ENCODE peak calls at places on chromosomes 3 and 15, in five cellular contexts. One of them, this sample, is unnamed.

GRCh38 chr15:52217186-52217585 is 26.0 kb upstream of the GNB5 start:
- DNase-seq in IMR-90: no peak
- DNase-seq in tibial artery: no peak
- DNase-seq in esophagus squamous epithelium: no peak
- DNase-seq in transverse colon: peak; percentile 19
- DNase-seq in this sample: no peak

GRCh38 chr15:41647269-41647668 is 12.9 kb upstream of the MGA start:
- DNase-seq in IMR-90: no peak
- DNase-seq in tibial artery: no peak
- DNase-seq in esophagus squamous epithelium: no peak
- DNase-seq in transverse colon: no peak
- DNase-seq in this sample: no peak

GRCh38 chr3:38038447-38038911 is 529 bp upstream of the DLEC1 start:
- DNase-seq in IMR-90: no peak
- DNase-seq in tibial artery: no peak
- DNase-seq in esophagus squamous epithelium: no peak
- DNase-seq in transverse colon: no peak
- DNase-seq in this sample: no peak

GRCh38 chr3:132629928-132630327 is 29.7 kb downstream of the ACAD11 start:
- DNase-seq in IMR-90: peak; percentile 82
- DNase-seq in tibial artery: no peak
- DNase-seq in esophagus squamous epithelium: no peak
- DNase-seq in transverse colon: no peak
- DNase-seq in this sample: no peak

GRCh38 chr3:172536993-172537419 is 13.8 kb upstream of the TNFSF10 start:
- DNase-seq in IMR-90: no peak
- DNase-seq in tibial artery: no peak
- DNase-seq in esophagus squamous epithelium: no peak
- DNase-seq in transverse colon: no peak
- DNase-seq in this sample: no peak

GRCh38 chr3:134651347-134652041 is 672 bp upstream of the KY start:
- DNase-seq in IMR-90: peak; percentile 26
- DNase-seq in tibial artery: no peak
- DNase-seq in esophagus squamous epithelium: no peak
- DNase-seq in transverse colon: peak; percentile 13
- DNase-seq in this sample: no peak

GRCh38 chr15:66735909-66736305 is 33.9 kb downstream of the SMAD6 start:
- DNase-seq in IMR-90: no peak
- DNase-seq in tibial artery: no peak
- DNase-seq in esophagus squamous epithelium: no peak
- DNase-seq in transverse colon: no peak
- DNase-seq in this sample: no peak

GRCh38 chr3:71721721-71722157 is 3.5 kb downstream of the EIF4E3 start:
- DNase-seq in IMR-90: no peak
- DNase-seq in tibial artery: no peak
- DNase-seq in esophagus squamous epithelium: no peak
- DNase-seq in transverse colon: no peak
- DNase-seq in this sample: no peak

GRCh38 chr3:95350066-95350465 is 1287.2 kb downstream of the NSUN3 start:
- DNase-seq in IMR-90: no peak
- DNase-seq in tibial artery: no peak
- DNase-seq in esophagus squamous epithelium: no peak
- DNase-seq in transverse colon: no peak
- DNase-seq in this sample: no peak

GRCh38 chr3:141865101-141865500 is 11.3 kb upstream of the ATP1B3 start:
- DNase-seq in IMR-90: no peak
- DNase-seq in tibial artery: no peak
- DNase-seq in esophagus squamous epithelium: no peak
- DNase-seq in transverse colon: no peak
- DNase-seq in this sample: no peak

GRCh38 chr3:8386221-8386620 is 115.4 kb upstream of the LMCD1 start:
- DNase-seq in IMR-90: peak; percentile 19
- DNase-seq in tibial artery: no peak
- DNase-seq in esophagus squamous epithelium: no peak
- DNase-seq in transverse colon: no peak
- DNase-seq in this sample: no peak

GRCh38 chr15:91100561-91101355 is 701 bp downstream of the SV2B start:
- DNase-seq in IMR-90: peak; percentile 7
- DNase-seq in tibial artery: no peak
- DNase-seq in esophagus squamous epithelium: no peak
- DNase-seq in transverse colon: no peak
- DNase-seq in this sample: no peak

GRCh38 chr3:37526511-37526910 is 335.2 kb upstream of the CTDSPL start:
- DNase-seq in IMR-90: peak; percentile 66
- DNase-seq in tibial artery: peak; percentile 76
- DNase-seq in esophagus squamous epithelium: no peak
- DNase-seq in transverse colon: peak; percentile 14
- DNase-seq in this sample: peak; percentile 75

GRCh38 chr15:31298707-31299172 is 27.9 kb upstream of the KLF13 start:
- DNase-seq in IMR-90: no peak
- DNase-seq in tibial artery: no peak
- DNase-seq in esophagus squamous epithelium: no peak
- DNase-seq in transverse colon: no peak
- DNase-seq in this sample: peak; percentile 62

GRCh38 chr3:127041264-127041820 is 58.4 kb downstream of the PLXNA1 start:
- DNase-seq in IMR-90: no peak
- DNase-seq in tibial artery: no peak
- DNase-seq in esophagus squamous epithelium: no peak
- DNase-seq in transverse colon: no peak
- DNase-seq in this sample: no peak

GRCh38 chr15:85000189-85000864 is 18.7 kb downstream of the PDE8A start:
- DNase-seq in IMR-90: peak; percentile 74
- DNase-seq in tibial artery: no peak
- DNase-seq in esophagus squamous epithelium: no peak
- DNase-seq in transverse colon: no peak
- DNase-seq in this sample: no peak

GRCh38 chr15:83843511-83843910 is 189.6 kb downstream of the ADAMTSL3 start:
- DNase-seq in IMR-90: peak; percentile 81
- DNase-seq in tibial artery: no peak
- DNase-seq in esophagus squamous epithelium: no peak
- DNase-seq in transverse colon: no peak
- DNase-seq in this sample: peak; percentile 73

GRCh38 chr15:95699578-95699977 is 630.9 kb upstream of the NR2F2 start:
- DNase-seq in IMR-90: no peak
- DNase-seq in tibial artery: no peak
- DNase-seq in esophagus squamous epithelium: no peak
- DNase-seq in transverse colon: no peak
- DNase-seq in this sample: no peak

GRCh38 chr3:69422751-69423150 is 36.9 kb upstream of the FRMD4B start:
- DNase-seq in IMR-90: peak; percentile 31
- DNase-seq in tibial artery: no peak
- DNase-seq in esophagus squamous epithelium: no peak
- DNase-seq in transverse colon: no peak
- DNase-seq in this sample: no peak

GRCh38 chr3:30347679-30348216 is 258.7 kb upstream of the TGFBR2 start:
- DNase-seq in IMR-90: peak; percentile 92
- DNase-seq in tibial artery: no peak
- DNase-seq in esophagus squamous epithelium: no peak
- DNase-seq in transverse colon: no peak
- DNase-seq in this sample: no peak

GRCh38 chr15:74240002-74240568 is 4.0 kb downstream of the CCDC33 start:
- DNase-seq in IMR-90: peak; percentile 35
- DNase-seq in tibial artery: peak; percentile 73
- DNase-seq in esophagus squamous epithelium: no peak
- DNase-seq in transverse colon: peak; percentile 88
- DNase-seq in this sample: peak; percentile 91

GRCh38 chr15:96066852-96067490 is 263.5 kb upstream of the NR2F2 start:
- DNase-seq in IMR-90: no peak
- DNase-seq in tibial artery: no peak
- DNase-seq in esophagus squamous epithelium: no peak
- DNase-seq in transverse colon: no peak
- DNase-seq in this sample: no peak

GRCh38 chr3:13654330-13655073 is 105.6 kb downstream of the FBLN2 start:
- DNase-seq in IMR-90: no peak
- DNase-seq in tibial artery: no peak
- DNase-seq in esophagus squamous epithelium: no peak
- DNase-seq in transverse colon: no peak
- DNase-seq in this sample: no peak

GRCh38 chr3:154602241-154602640 is 172.3 kb upstream of the GPR149 start:
- DNase-seq in IMR-90: no peak
- DNase-seq in tibial artery: no peak
- DNase-seq in esophagus squamous epithelium: no peak
- DNase-seq in transverse colon: no peak
- DNase-seq in this sample: no peak

GRCh38 chr3:54065140-54065539 is 57.2 kb upstream of the CACNA2D3 start:
- DNase-seq in IMR-90: no peak
- DNase-seq in tibial artery: no peak
- DNase-seq in esophagus squamous epithelium: no peak
- DNase-seq in transverse colon: no peak
- DNase-seq in this sample: no peak

GRCh38 chr3:76638006-76638405 is 401.9 kb upstream of the ROBO2 start:
- DNase-seq in IMR-90: peak; percentile 50
- DNase-seq in tibial artery: no peak
- DNase-seq in esophagus squamous epithelium: no peak
- DNase-seq in transverse colon: no peak
- DNase-seq in this sample: no peak

GRCh38 chr3:184236033-184236410 is 6.6 kb downstream of the VWA5B2 start:
- DNase-seq in IMR-90: no peak
- DNase-seq in tibial artery: no peak
- DNase-seq in esophagus squamous epithelium: no peak
- DNase-seq in transverse colon: no peak
- DNase-seq in this sample: no peak

GRCh38 chr3:52529376-52530333 is 4.0 kb downstream of the NT5DC2 start:
- DNase-seq in IMR-90: peak; percentile 46
- DNase-seq in tibial artery: peak; percentile 60
- DNase-seq in esophagus squamous epithelium: no peak
- DNase-seq in transverse colon: peak; percentile 7
- DNase-seq in this sample: peak; percentile 80

GRCh38 chr3:107432013-107432515 is 54.8 kb downstream of the CCDC54 start:
- DNase-seq in IMR-90: peak; percentile 10
- DNase-seq in tibial artery: no peak
- DNase-seq in esophagus squamous epithelium: no peak
- DNase-seq in transverse colon: peak; percentile 13
- DNase-seq in this sample: no peak

DNA sequence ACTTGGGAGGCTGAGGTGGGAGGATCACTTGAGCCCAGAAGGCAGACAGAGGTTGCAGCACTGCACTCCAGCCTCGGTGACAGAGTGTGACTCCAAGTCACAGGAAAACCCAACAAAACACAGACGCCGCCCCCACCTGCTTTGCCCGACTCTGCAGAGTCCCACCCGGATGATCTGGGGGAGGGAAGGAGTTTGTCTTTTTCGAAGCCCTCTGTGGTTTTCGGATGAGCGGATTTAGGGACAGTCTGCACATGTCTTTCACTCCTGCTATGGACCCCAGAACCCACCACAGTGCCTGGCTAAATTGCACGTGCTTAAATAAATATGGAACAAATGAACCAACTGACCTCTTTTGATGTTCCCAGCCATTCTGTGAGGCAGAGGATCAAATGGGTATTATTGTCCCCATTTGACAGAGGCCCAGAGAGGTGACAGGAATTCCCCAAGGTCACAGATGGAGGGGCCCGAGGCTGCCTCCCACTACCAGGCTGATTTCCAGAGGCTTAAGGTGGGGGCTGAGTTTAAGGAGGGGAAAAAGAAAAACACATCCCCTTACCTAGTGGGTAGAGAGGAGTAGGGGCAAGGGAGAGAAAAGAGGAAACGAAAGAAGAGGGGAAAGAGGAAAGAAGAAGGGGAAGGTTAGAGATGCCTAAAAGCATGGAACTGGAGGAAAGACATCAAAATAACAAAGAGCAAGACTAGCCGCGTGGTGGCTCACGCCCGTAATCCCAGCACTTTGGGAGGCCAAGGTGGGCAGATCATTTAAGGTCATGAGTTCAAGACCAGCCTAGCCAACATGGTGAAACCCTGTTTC is 59.4 kb upstream of the TFRC start:
- DNase-seq in IMR-90: no peak
- DNase-seq in tibial artery: no peak
- DNase-seq in esophagus squamous epithelium: no peak
- DNase-seq in transverse colon: no peak
- DNase-seq in this sample: no peak
- H3K4me1 ChIP-seq in IMR-90: peaks cover 12% of the 10 kb centered on the region
- H3K4me1 ChIP-seq in tibial artery: no peaks in the 10 kb centered on the region
- H3K4me1 ChIP-seq in esophagus squamous epithelium: peaks cover 8% of the 10 kb centered on the region
- H3K4me1 ChIP-seq in transverse colon: no peaks in the 10 kb centered on the region
- H3K4me1 ChIP-seq in this sample: no peaks in the 10 kb centered on the region

GRCh38 chr3:64185436-64185835 is 39.8 kb downstream of the PRICKLE2 start:
- DNase-seq in IMR-90: no peak
- DNase-seq in tibial artery: no peak
- DNase-seq in esophagus squamous epithelium: no peak
- DNase-seq in transverse colon: no peak
- DNase-seq in this sample: no peak
- H3K4me1 ChIP-seq in IMR-90: peaks cover 26% of the 10 kb centered on the region
- H3K4me1 ChIP-seq in tibial artery: peaks cover 64% of the 10 kb centered on the region
- H3K4me1 ChIP-seq in esophagus squamous epithelium: peaks cover 24% of the 10 kb centered on the region
- H3K4me1 ChIP-seq in transverse colon: peaks cover 36% of the 10 kb centered on the region
- H3K4me1 ChIP-seq in this sample: peaks cover 10% of the 10 kb centered on the region

DNA sequence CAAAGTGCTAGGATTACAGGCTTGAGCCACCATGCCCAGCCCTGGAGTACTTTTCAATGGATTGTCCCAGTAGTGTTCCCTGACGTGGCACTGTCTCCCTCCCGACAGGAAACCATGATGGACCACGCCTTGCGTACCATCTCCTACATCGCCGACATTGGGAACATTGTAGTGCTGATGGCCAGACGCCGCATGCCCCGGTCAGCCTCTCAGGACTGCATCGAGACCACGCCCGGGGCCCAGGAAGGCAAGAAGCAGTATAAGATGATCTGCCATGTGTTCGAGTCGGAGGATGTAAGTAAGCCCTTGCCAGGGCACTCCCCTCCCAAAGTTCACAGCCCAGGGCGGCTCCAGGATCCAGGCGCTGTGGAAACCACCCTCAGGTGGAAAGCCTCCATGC is 168.1 kb downstream of the NSMCE3 start:
- DNase-seq in IMR-90: no peak
- DNase-seq in tibial artery: no peak
- DNase-seq in esophagus squamous epithelium: no peak
- DNase-seq in transverse colon: no peak
- DNase-seq in this sample: no peak
- H3K4me1 ChIP-seq in IMR-90: no peaks in the 10 kb centered on the region
- H3K4me1 ChIP-seq in tibial artery: peaks cover 7% of the 10 kb centered on the region
- H3K4me1 ChIP-seq in esophagus squamous epithelium: no peaks in the 10 kb centered on the region
- H3K4me1 ChIP-seq in transverse colon: peaks cover 7% of the 10 kb centered on the region
- H3K4me1 ChIP-seq in this sample: no peaks in the 10 kb centered on the region

GRCh38 chr3:17830786-17831185 is 88.4 kb upstream of the TBC1D5 start:
- DNase-seq in IMR-90: no peak
- DNase-seq in tibial artery: no peak
- DNase-seq in esophagus squamous epithelium: no peak
- DNase-seq in transverse colon: no peak
- DNase-seq in this sample: no peak
- H3K4me1 ChIP-seq in IMR-90: no peaks in the 10 kb centered on the region
- H3K4me1 ChIP-seq in tibial artery: no peaks in the 10 kb centered on the region
- H3K4me1 ChIP-seq in esophagus squamous epithelium: no peaks in the 10 kb centered on the region
- H3K4me1 ChIP-seq in transverse colon: no peaks in the 10 kb centered on the region
- H3K4me1 ChIP-seq in this sample: no peaks in the 10 kb centered on the region

This sample was measured in ascending aorta.